ENCODE peak calls at places on chromosomes 6 and 20, in seven cellular contexts. N is HCT116, D is Panc1, X is A549, U is mammary epithelial cell, M is HepG2, Z is heart left ventricle. J is an unnamed sample. For H3K9me3, the result is how much of the 10 kb centered on the place peaks cover.

GRCh38 chr20:46088409-46089075 is 1.2 kb downstream of the NCOA5 start:
- DNase-seq in N (no peak), D (no peak), X (peak), U (peak), M (peak), Z (no peak), J (no peak)

GRCh38 chr6:19805146-19805515 is 32.0 kb upstream of the ID4 start:
- DNase-seq in N (peak), D (no peak), X (no peak), U (no peak), M (peak), Z (no peak), J (no peak)

GRCh38 chr6:52230685-52231084 is 13.6 kb downstream of the IL17F start:
- DNase-seq in N (no peak), D (no peak), X (no peak), U (no peak), M (no peak), Z (no peak), J (no peak)

GRCh38 chr20:58251979-58252591 is 23.6 kb upstream of the ANKRD60 start:
- DNase-seq in N (peak), D (peak), X (peak), U (peak), M (peak), Z (no peak), J (no peak)

GRCh38 chr20:30985386-30985785 is 272.1 kb upstream of the DEFB115 start:
- DNase-seq in N (no peak), D (no peak), X (no peak), U (no peak), M (no peak), Z (no peak), J (no peak)

GRCh38 chr20:49567421-49568256 is at the start of gene PTGIS:
- DNase-seq in N (no peak), D (no peak), X (no peak), U (no peak), M (no peak), Z (no peak), J (no peak)

GRCh38 chr20:20022498-20022897 is 5.3 kb downstream of the NAA20 start:
- DNase-seq in N (no peak), D (no peak), X (no peak), U (no peak), M (no peak), Z (no peak), J (no peak)

GRCh38 chr6:73290435-73290834 is 27.4 kb upstream of the KHDC1 start:
- DNase-seq in N (no peak), D (no peak), X (no peak), U (peak), M (no peak), Z (no peak), J (no peak)

GRCh38 chr6:155483858-155484257 is 28.2 kb upstream of the NOX3 start:
- DNase-seq in N (no peak), D (no peak), X (no peak), U (peak), M (peak), Z (no peak), J (no peak)

GRCh38 chr6:163538331-163538730 is 123.8 kb downstream of the QKI start:
- DNase-seq in N (no peak), D (no peak), X (no peak), U (no peak), M (no peak), Z (no peak), J (no peak)

GRCh38 chr20:51385941-51386530 is 156.5 kb downstream of the NFATC2 start:
- DNase-seq in N (peak), D (peak), X (peak), U (peak), M (peak), Z (no peak), J (no peak)

GRCh38 chr20:56628015-56628872 is 862 bp upstream of the TFAP2C start:
- DNase-seq in N (no peak), D (no peak), X (peak), U (no peak), M (no peak), Z (no peak), J (no peak)

DNA sequence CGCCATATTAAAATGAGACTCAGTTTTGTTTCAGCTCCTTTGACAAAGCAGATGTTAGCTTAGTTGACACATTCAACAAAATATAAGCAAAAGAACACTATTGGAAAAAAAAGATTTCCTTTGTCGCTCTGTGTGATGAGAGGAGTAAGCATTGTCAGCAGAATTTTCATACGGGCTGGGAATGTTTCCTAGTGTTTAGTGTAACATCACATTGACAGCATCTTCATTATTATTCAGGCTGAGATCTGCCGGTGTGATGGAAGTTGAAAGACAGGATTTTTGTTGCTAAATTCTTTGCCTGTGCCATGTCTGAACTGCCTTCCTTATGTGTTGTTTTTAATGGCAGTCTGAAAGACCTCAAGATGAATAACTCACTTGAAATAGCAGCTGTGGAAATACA is 49.1 kb downstream of the GRM1 start:
- DNase-seq in N (no peak), D (no peak), X (no peak), U (no peak), M (no peak), Z (no peak), J (no peak)
- H3K9me3 ChIP-seq in N (under half), D (under half), X (under half), U (under half), M (under half), Z (under half), J (under half)

GRCh38 chr6:14175031-14175430 is 57.5 kb downstream of the CD83 start:
- DNase-seq in N (no peak), D (no peak), X (no peak), U (no peak), M (no peak), Z (no peak), J (no peak)

GRCh38 chr6:14166821-14167220 is 49.2 kb downstream of the CD83 start:
- DNase-seq in N (no peak), D (no peak), X (no peak), U (no peak), M (no peak), Z (no peak), J (no peak)

GRCh38 chr6:14165091-14165490 is 47.5 kb downstream of the CD83 start:
- DNase-seq in N (no peak), D (no peak), X (no peak), U (peak), M (no peak), Z (no peak), J (no peak)

GRCh38 chr6:14172575-14172974 is 55.0 kb downstream of the CD83 start:
- DNase-seq in N (no peak), D (no peak), X (no peak), U (no peak), M (no peak), Z (no peak), J (no peak)

GRCh38 chr6:14170128-14170527 is 52.6 kb downstream of the CD83 start:
- DNase-seq in N (no peak), D (no peak), X (no peak), U (no peak), M (no peak), Z (no peak), J (no peak)
- H3K9me3 ChIP-seq in N (under half), D (under half), X (under half), U (under half), M (under half), Z (under half), J (under half)

GRCh38 chr6:100462990-100463684 is 1.6 kb downstream of the SIM1 start:
- DNase-seq in N (no peak), D (no peak), X (no peak), U (no peak), M (no peak), Z (no peak), J (no peak)
- H3K9me3 ChIP-seq in N (under half), D (under half), X (under half), U (under half), M (under half), Z (under half), J (under half)

DNA sequence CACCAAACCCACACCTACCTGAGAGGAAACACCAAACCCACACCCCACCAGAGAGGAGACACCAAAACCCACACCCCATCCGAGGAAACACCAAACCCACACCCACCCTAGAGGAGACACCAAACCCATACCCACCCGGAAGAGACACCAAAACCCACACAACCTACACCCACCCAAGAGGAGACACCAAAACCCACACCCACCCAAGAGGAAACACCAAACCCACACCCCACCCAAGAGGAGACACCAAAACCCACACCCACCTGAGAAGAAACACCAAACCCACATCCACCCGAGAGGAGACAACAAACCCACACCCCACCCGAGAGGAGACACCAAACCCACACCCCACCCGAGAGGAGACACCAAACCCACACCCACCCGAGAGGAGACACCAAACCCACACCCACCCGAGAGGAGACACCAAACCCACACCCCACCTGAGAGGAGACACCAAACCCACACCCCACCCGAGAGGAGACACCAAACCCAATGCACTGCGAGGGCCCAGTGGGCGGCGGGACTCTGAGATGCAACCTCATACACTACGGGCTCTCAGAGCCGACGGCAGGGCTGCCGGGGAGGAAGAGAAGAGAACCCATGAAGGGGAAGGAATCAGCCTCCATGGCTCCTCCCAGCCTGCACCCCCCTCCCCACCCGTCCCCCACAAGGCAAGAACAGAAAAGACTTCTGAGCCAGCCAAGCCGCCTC is 83.3 kb downstream of the TAF4 start:
- DNase-seq in N (no peak), D (no peak), X (no peak), U (no peak), M (no peak), Z (no peak), J (no peak)
- H3K9me3 ChIP-seq in N (under half), D (under half), X (under half), U (under half), M (under half), Z (under half), J (under half)

DNA sequence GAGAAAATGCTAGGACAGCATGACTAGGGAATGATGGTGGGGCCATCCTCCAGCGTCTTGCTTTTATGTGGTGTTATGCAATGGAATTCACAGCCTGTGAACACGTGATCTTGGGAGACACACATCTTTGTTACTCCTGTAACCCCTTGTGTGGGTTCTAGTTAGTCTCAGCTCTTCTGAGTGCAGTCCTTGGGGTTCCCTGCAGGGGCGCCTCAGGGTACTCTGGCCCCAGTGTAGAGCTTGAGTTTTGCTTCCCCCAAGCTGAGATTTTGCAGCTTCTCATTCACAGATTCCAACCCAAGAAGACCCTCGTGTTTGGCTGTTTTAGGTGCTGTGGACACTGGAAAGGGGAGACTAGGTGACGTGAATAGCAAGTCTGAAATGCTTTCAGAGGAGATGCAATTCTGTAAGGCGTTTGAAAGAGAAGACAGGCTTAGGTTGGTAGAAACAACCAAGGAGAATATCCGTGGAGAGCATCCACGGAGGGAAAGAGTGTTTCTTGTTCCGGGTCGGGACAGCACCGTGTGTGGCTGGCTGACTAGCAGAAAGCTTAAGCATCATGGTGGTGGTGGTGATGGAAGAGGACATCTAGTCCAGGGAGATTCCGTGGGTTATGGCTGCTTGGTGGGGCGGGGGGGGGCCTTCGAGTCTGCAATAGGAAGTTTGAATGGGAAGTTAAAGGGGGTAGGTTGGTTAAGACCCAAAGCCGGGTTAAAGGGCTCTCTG is 30.1 kb downstream of the DUSP22 start:
- DNase-seq in N (no peak), D (peak), X (no peak), U (no peak), M (no peak), Z (no peak), J (no peak)
- H3K9me3 ChIP-seq in N (under half), D (under half), X (under half), U (under half), M (under half), Z (under half), J (under half)

DNA sequence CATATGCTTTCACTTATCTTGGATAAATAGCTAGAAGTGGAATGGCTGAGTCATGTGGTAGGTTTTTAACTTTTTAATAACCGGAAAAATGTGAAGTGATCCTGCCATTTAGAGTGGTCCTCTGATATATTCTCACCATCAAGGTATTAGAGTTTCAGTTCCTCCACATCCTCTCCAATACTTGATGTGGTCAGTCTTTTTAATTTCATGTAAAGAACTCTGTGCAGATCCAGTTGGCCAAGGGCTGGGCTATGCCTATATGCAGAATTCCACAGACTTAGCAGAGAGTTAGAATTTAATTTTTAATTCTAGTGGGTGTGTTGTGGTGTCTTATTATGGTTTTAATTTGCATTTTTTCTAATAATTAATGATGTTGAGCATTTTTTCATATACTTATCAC is 141.1 kb downstream of the SYCP2 start:
- DNase-seq in N (no peak), D (no peak), X (no peak), U (no peak), M (no peak), Z (no peak), J (no peak)
- H3K9me3 ChIP-seq in N (under half), D (under half), X (under half), U (under half), M (under half), Z (under half), J (under half)

GRCh38 chr6:169473663-169474062 is 220.0 kb upstream of the THBS2 start:
- DNase-seq in N (no peak), D (no peak), X (no peak), U (no peak), M (no peak), Z (no peak), J (no peak)
- H3K9me3 ChIP-seq in N (under half), D (under half), X (under half), U (under half), M (under half), Z (under half), J (under half)

DNA sequence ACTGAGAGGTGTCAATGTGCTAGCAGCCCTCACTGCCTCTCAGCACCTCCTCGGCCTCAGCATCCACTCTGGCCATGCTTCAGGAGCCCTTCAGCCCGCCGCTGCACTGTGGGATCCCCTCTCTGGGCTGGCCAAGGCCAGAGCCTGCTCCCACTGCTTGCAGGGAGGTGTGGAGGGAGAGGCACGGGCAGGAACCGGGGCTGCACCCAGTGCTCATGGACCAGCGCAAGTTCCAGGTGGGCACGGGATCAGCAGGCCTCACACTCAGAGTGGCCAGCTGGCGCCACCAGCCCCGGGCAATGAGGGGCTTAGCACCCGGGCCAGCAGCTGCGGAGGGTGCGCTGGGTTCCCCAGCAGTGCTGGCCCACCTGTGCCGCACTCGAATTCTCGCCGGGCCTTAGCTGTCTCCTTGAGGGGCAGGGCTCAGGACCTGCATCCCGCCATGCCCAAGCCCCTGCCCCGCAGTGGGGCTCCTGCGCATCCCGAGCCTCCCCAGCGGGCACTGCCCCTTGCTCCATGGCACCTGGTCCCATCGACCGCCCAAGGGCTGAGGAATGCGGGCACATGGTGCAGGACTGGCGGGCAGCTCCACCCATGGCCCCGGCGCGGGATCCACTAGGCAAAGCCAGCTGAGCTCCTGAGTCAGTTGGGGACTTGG is 80.4 kb upstream of the MANEA start:
- DNase-seq in N (no peak), D (no peak), X (no peak), U (no peak), M (no peak), Z (no peak), J (no peak)
- H3K9me3 ChIP-seq in N (under half), D (under half), X (under half), U (under half), M (under half), Z (under half), J (under half)

GRCh38 chr20:15487682-15488081 is 1085.6 kb downstream of the KIF16B start:
- DNase-seq in N (no peak), D (no peak), X (no peak), U (no peak), M (no peak), Z (no peak), J (no peak)
- H3K9me3 ChIP-seq in N (under half), D (under half), X (under half), U (under half), M (half or more), Z (under half), J (under half)

GRCh38 chr6:90611996-90612690 is 25.3 kb upstream of the MAP3K7 start:
- DNase-seq in N (no peak), D (no peak), X (no peak), U (no peak), M (no peak), Z (no peak), J (no peak)
- H3K9me3 ChIP-seq in N (under half), D (under half), X (under half), U (under half), M (under half), Z (under half), J (under half)

J was measured in T-helper 17 cell.